ENCODE peak calls at places on chromosomes 7 and 10, in six cellular contexts. One of them, this sample, is unnamed.

GRCh38 chr10:102678842-102679289 is 34.6 kb downstream of the TRIM8 start:
- DNase-seq in AG09319: no peak
- DNase-seq in colonic mucosa: peak
- DNase-seq in HFF-Myc: no peak
- DNase-seq in SK-N-SH: peak
- DNase-seq in dorsolateral prefrontal cortex: peak
- DNase-seq in this sample: no peak

GRCh38 chr10:131848741-131849590 is 51.8 kb upstream of the PPP2R2D start:
- DNase-seq in colonic mucosa: no peak
- DNase-seq in dorsolateral prefrontal cortex: peak
- DNase-seq in AG09319: no peak
- DNase-seq in SK-N-SH: no peak
- DNase-seq in HFF-Myc: no peak
- DNase-seq in this sample: no peak

GRCh38 chr10:102327002-102327401 is 68.5 kb upstream of the NFKB2 start:
- DNase-seq in AG09319: no peak
- DNase-seq in HFF-Myc: no peak
- DNase-seq in colonic mucosa: no peak
- DNase-seq in dorsolateral prefrontal cortex: no peak
- DNase-seq in SK-N-SH: no peak
- DNase-seq in this sample: no peak

GRCh38 chr7:32298403-32299132 is 191.6 kb downstream of the LSM5 start:
- DNase-seq in AG09319: no peak
- DNase-seq in colonic mucosa: no peak
- DNase-seq in SK-N-SH: peak
- DNase-seq in dorsolateral prefrontal cortex: no peak
- DNase-seq in HFF-Myc: no peak
- DNase-seq in this sample: peak

GRCh38 chr7:89687266-89687665 is 467.0 kb upstream of the STEAP1 start:
- DNase-seq in SK-N-SH: no peak
- DNase-seq in colonic mucosa: no peak
- DNase-seq in dorsolateral prefrontal cortex: no peak
- DNase-seq in HFF-Myc: no peak
- DNase-seq in AG09319: no peak
- DNase-seq in this sample: no peak

GRCh38 chr7:26620352-26620751 is 244.0 kb downstream of the SKAP2 start:
- DNase-seq in dorsolateral prefrontal cortex: no peak
- DNase-seq in colonic mucosa: no peak
- DNase-seq in SK-N-SH: no peak
- DNase-seq in AG09319: no peak
- DNase-seq in HFF-Myc: peak
- DNase-seq in this sample: no peak

GRCh38 chr7:28348631-28349030 is 63.7 kb upstream of the CREB5 start:
- DNase-seq in AG09319: no peak
- DNase-seq in dorsolateral prefrontal cortex: no peak
- DNase-seq in HFF-Myc: no peak
- DNase-seq in SK-N-SH: no peak
- DNase-seq in colonic mucosa: no peak
- DNase-seq in this sample: no peak

GRCh38 chr10:71771821-71772617 is 1.3 kb downstream of the VSIR start:
- DNase-seq in AG09319: no peak
- DNase-seq in HFF-Myc: no peak
- DNase-seq in SK-N-SH: no peak
- DNase-seq in dorsolateral prefrontal cortex: no peak
- DNase-seq in colonic mucosa: peak
- DNase-seq in this sample: no peak

GRCh38 chr7:151769189-151769821 is 107.6 kb downstream of the PRKAG2 start:
- DNase-seq in colonic mucosa: no peak
- DNase-seq in dorsolateral prefrontal cortex: no peak
- DNase-seq in AG09319: no peak
- DNase-seq in HFF-Myc: no peak
- DNase-seq in SK-N-SH: no peak
- DNase-seq in this sample: no peak

GRCh38 chr10:97452352-97452751 is 6.4 kb downstream of the ZDHHC16 start:
- DNase-seq in AG09319: no peak
- DNase-seq in SK-N-SH: no peak
- DNase-seq in HFF-Myc: no peak
- DNase-seq in dorsolateral prefrontal cortex: no peak
- DNase-seq in colonic mucosa: no peak
- DNase-seq in this sample: no peak

GRCh38 chr7:88628363-88629085 is 131.0 kb upstream of the ZNF804B start:
- DNase-seq in AG09319: no peak
- DNase-seq in dorsolateral prefrontal cortex: no peak
- DNase-seq in colonic mucosa: no peak
- DNase-seq in SK-N-SH: no peak
- DNase-seq in HFF-Myc: no peak
- DNase-seq in this sample: no peak

GRCh38 chr10:105950410-105950809 is 1214.1 kb downstream of the SORCS1 start:
- DNase-seq in dorsolateral prefrontal cortex: peak
- DNase-seq in HFF-Myc: no peak
- DNase-seq in colonic mucosa: peak
- DNase-seq in AG09319: peak
- DNase-seq in SK-N-SH: peak
- DNase-seq in this sample: no peak

GRCh38 chr10:126732308-126732707 is 61.8 kb upstream of the C10orf90 start:
- DNase-seq in colonic mucosa: no peak
- DNase-seq in HFF-Myc: no peak
- DNase-seq in SK-N-SH: no peak
- DNase-seq in dorsolateral prefrontal cortex: no peak
- DNase-seq in AG09319: no peak
- DNase-seq in this sample: no peak

GRCh38 chr10:71312840-71313789 is 5.9 kb upstream of the SLC29A3 start:
- DNase-seq in colonic mucosa: peak
- DNase-seq in HFF-Myc: peak
- DNase-seq in AG09319: peak
- DNase-seq in dorsolateral prefrontal cortex: peak
- DNase-seq in SK-N-SH: no peak
- DNase-seq in this sample: no peak

GRCh38 chr7:112989531-112989930 is 97.1 kb downstream of the GPR85 start:
- DNase-seq in colonic mucosa: no peak
- DNase-seq in SK-N-SH: no peak
- DNase-seq in dorsolateral prefrontal cortex: no peak
- DNase-seq in HFF-Myc: no peak
- DNase-seq in AG09319: no peak
- DNase-seq in this sample: no peak

GRCh38 chr7:35518767-35519166 is 176.2 kb downstream of the HERPUD2 start:
- DNase-seq in dorsolateral prefrontal cortex: no peak
- DNase-seq in HFF-Myc: no peak
- DNase-seq in colonic mucosa: no peak
- DNase-seq in SK-N-SH: no peak
- DNase-seq in AG09319: no peak
- DNase-seq in this sample: no peak

GRCh38 chr10:126905776-126906703 is 812 bp downstream of the DOCK1 start:
- DNase-seq in colonic mucosa: peak
- DNase-seq in SK-N-SH: peak
- DNase-seq in AG09319: no peak
- DNase-seq in dorsolateral prefrontal cortex: no peak
- DNase-seq in HFF-Myc: no peak
- DNase-seq in this sample: no peak

GRCh38 chr10:79344502-79345195 is 2.6 kb upstream of the PPIF start:
- DNase-seq in SK-N-SH: no peak
- DNase-seq in colonic mucosa: no peak
- DNase-seq in HFF-Myc: no peak
- DNase-seq in dorsolateral prefrontal cortex: peak
- DNase-seq in AG09319: no peak
- DNase-seq in this sample: no peak

GRCh38 chr10:128660726-128661125 is 534.5 kb upstream of the MKI67 start:
- DNase-seq in AG09319: no peak
- DNase-seq in dorsolateral prefrontal cortex: no peak
- DNase-seq in SK-N-SH: no peak
- DNase-seq in colonic mucosa: no peak
- DNase-seq in HFF-Myc: no peak
- DNase-seq in this sample: no peak

GRCh38 chr10:94545277-94546057 is at the start of gene HELLS:
- DNase-seq in colonic mucosa: peak
- DNase-seq in dorsolateral prefrontal cortex: peak
- DNase-seq in SK-N-SH: peak
- DNase-seq in HFF-Myc: peak
- DNase-seq in AG09319: peak
- DNase-seq in this sample: peak
- TF ChIP-seq CTCF in colonic mucosa: no peak
- TF ChIP-seq CTCF in dorsolateral prefrontal cortex: no peak
- TF ChIP-seq CTCF in SK-N-SH: no peak
- TF ChIP-seq CTCF in HFF-Myc: no peak
- TF ChIP-seq CTCF in AG09319: no peak
- TF ChIP-seq CTCF in this sample: no peak

GRCh38 chr10:91088300-91089140 is 131.9 kb upstream of the PCGF5 start:
- DNase-seq in AG09319: no peak
- DNase-seq in dorsolateral prefrontal cortex: no peak
- DNase-seq in SK-N-SH: no peak
- DNase-seq in HFF-Myc: no peak
- DNase-seq in colonic mucosa: no peak
- DNase-seq in this sample: no peak
- TF ChIP-seq CTCF in AG09319: peak
- TF ChIP-seq CTCF in dorsolateral prefrontal cortex: peak
- TF ChIP-seq CTCF in SK-N-SH: peak
- TF ChIP-seq CTCF in HFF-Myc: no peak
- TF ChIP-seq CTCF in colonic mucosa: no peak
- TF ChIP-seq CTCF in this sample: no peak

GRCh38 chr7:114405427-114405826 is 9.2 kb upstream of the FOXP2 start:
- DNase-seq in AG09319: no peak
- DNase-seq in dorsolateral prefrontal cortex: no peak
- DNase-seq in HFF-Myc: no peak
- DNase-seq in colonic mucosa: no peak
- DNase-seq in SK-N-SH: no peak
- DNase-seq in this sample: no peak
- TF ChIP-seq CTCF in AG09319: peak
- TF ChIP-seq CTCF in dorsolateral prefrontal cortex: no peak
- TF ChIP-seq CTCF in HFF-Myc: no peak
- TF ChIP-seq CTCF in colonic mucosa: peak
- TF ChIP-seq CTCF in SK-N-SH: peak
- TF ChIP-seq CTCF in this sample: peak

DNA sequence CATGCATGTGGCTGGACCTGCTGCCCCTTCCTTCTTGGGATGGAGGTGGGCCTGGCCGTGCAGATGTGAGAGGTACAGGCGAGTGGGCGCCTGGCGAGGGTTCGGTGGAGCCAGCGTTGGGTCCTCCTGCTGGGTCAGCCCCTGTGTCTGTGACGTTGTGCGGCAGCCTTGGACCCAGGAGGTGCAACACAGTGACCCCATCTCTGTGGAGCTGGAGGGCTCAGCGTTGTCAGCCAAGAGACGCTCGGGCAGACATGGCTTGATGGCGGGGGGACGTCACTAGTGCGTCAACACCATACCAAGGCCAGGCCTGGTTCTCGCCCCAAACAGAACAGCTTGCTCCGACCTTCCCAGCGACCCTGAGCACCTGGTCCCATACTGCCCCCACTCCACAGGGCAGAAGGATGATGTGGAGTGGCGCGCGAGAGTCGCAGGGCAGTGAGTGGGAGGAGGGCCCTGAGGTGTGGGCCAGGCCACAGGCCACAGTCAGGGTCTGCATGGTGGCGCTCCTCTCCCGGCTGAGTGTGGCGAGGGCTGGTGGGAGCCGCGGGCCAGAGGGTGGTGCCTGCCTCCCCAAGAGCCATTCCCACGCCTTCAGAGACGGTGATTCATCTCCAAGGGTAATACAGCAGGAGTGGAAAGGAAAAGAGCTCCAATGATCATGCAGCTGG is 184.4 kb downstream of the DNAJB6 start:
- DNase-seq in AG09319: no peak
- DNase-seq in SK-N-SH: no peak
- DNase-seq in dorsolateral prefrontal cortex: no peak
- DNase-seq in HFF-Myc: no peak
- DNase-seq in colonic mucosa: no peak
- DNase-seq in this sample: no peak
- TF ChIP-seq CTCF in AG09319: no peak
- TF ChIP-seq CTCF in SK-N-SH: no peak
- TF ChIP-seq CTCF in dorsolateral prefrontal cortex: no peak
- TF ChIP-seq CTCF in HFF-Myc: no peak
- TF ChIP-seq CTCF in colonic mucosa: no peak
- TF ChIP-seq CTCF in this sample: no peak

GRCh38 chr7:105876964-105877601 is 684 bp upstream of the ATXN7L1 start:
- DNase-seq in HFF-Myc: no peak
- DNase-seq in SK-N-SH: peak
- DNase-seq in AG09319: no peak
- DNase-seq in colonic mucosa: peak
- DNase-seq in dorsolateral prefrontal cortex: no peak
- DNase-seq in this sample: no peak
- TF ChIP-seq CTCF in HFF-Myc: no peak
- TF ChIP-seq CTCF in SK-N-SH: peak
- TF ChIP-seq CTCF in AG09319: peak
- TF ChIP-seq CTCF in colonic mucosa: no peak
- TF ChIP-seq CTCF in dorsolateral prefrontal cortex: no peak
- TF ChIP-seq CTCF in this sample: no peak

This sample was measured in D721Med.